ENCODE peak calls at places on chromosome 10, in eight cellular contexts. W is fibroblast of pulmonary artery, F is GM12864, B is fibroblast of the aortic adventitia, A is RWPE2, D is osteocyte, N is endothelial cell, O is B cell. Z is an unnamed sample.
A peak's percentile ranks its signal among the peaks of the same experiment; 100 is the strongest.

GRCh38 chr10:133024711-133025557 is 62.8 kb upstream of the ADGRA1 start:
- DNase-seq in W (no peak), F (no peak), B (no peak), A (no peak), D (no peak), N (no peak), O (no peak), Z (no peak)

GRCh38 chr10:26269754-26270153 is 53.2 kb downstream of the GAD2 start:
- DNase-seq in W (peak; percentile 18), F (no peak), B (peak; percentile 30), A (no peak), D (peak; percentile 11), N (peak; percentile 15), O (peak; percentile 4), Z (peak; percentile 24)

GRCh38 chr10:100229819-100230422 is 525 bp upstream of the CHUK start:
- DNase-seq in W (no peak), F (no peak), B (no peak), A (no peak), D (no peak), N (no peak), O (no peak), Z (no peak)

GRCh38 chr10:43390791-43391190 is 18.2 kb downstream of the HNRNPF start:
- DNase-seq in W (peak; percentile 67), F (no peak), B (peak; percentile 66), A (no peak), D (no peak), N (no peak), O (peak; percentile 36), Z (peak; percentile 46)

GRCh38 chr10:68296833-68297232 is 35.0 kb upstream of the HNRNPH3 start:
- DNase-seq in W (no peak), F (no peak), B (peak; percentile 30), A (no peak), D (no peak), N (no peak), O (no peak), Z (no peak)

GRCh38 chr10:132212816-132213215 is 26.1 kb downstream of the DPYSL4 start:
- DNase-seq in W (no peak), F (no peak), B (no peak), A (no peak), D (no peak), N (no peak), O (no peak), Z (no peak)

GRCh38 chr10:133159950-133160812 is at the start of gene KNDC1:
- DNase-seq in W (peak; percentile 23), F (no peak), B (peak; percentile 9), A (no peak), D (no peak), N (peak; percentile 52), O (no peak), Z (peak; percentile 33)

GRCh38 chr10:6108631-6109443 is 20.0 kb downstream of the RBM17 start:
- DNase-seq in W (peak; percentile 69), F (no peak), B (peak; percentile 66), A (no peak), D (no peak), N (peak; percentile 23), O (peak; percentile 59), Z (peak; percentile 27)

GRCh38 chr10:78310481-78311080 is 276.9 kb downstream of the RPS24 start:
- DNase-seq in W (no peak), F (no peak), B (no peak), A (no peak), D (peak; percentile 59), N (no peak), O (no peak), Z (no peak)

GRCh38 chr10:88702848-88703597 is 3.0 kb upstream of the LIPK start:
- DNase-seq in W (no peak), F (no peak), B (no peak), A (peak; percentile 67), D (no peak), N (peak; percentile 29), O (no peak), Z (peak; percentile 70)

GRCh38 chr10:86645111-86645445 is 9.3 kb upstream of the OPN4 start:
- DNase-seq in W (no peak), F (no peak), B (no peak), A (no peak), D (no peak), N (no peak), O (no peak), Z (no peak)

GRCh38 chr10:35781643-35782035 is 139.5 kb upstream of the FZD8 start:
- DNase-seq in W (peak; percentile 8), F (no peak), B (peak; percentile 32), A (no peak), D (no peak), N (peak; percentile 41), O (peak; percentile 3), Z (peak; percentile 45)

GRCh38 chr10:71627230-71627939 is 92.2 kb downstream of the C10orf105 start:
- DNase-seq in W (no peak), F (no peak), B (no peak), A (no peak), D (no peak), N (no peak), O (no peak), Z (no peak)

GRCh38 chr10:4353964-4354363 is 472.0 kb upstream of the AKR1E2 start:
- DNase-seq in W (peak; percentile 81), F (no peak), B (peak; percentile 78), A (no peak), D (no peak), N (no peak), O (no peak), Z (peak; percentile 9)

GRCh38 chr10:21810582-21811244 is 192.8 kb downstream of the DNAJC1 start:
- DNase-seq in W (no peak), F (no peak), B (no peak), A (no peak), D (no peak), N (no peak), O (no peak), Z (no peak)

GRCh38 chr10:77909755-77910375 is 16.7 kb downstream of the DLG5 start:
- DNase-seq in W (peak; percentile 55), F (no peak), B (peak; percentile 72), A (no peak), D (no peak), N (no peak), O (no peak), Z (peak; percentile 41)

GRCh38 chr10:111076191-111076681 is 593 bp upstream of the ADRA2A start:
- DNase-seq in W (peak; percentile 51), F (no peak), B (peak; percentile 37), A (no peak), D (peak; percentile 87), N (peak; percentile 89), O (peak; percentile 49), Z (peak; percentile 71)
- TF ChIP-seq CTCF in W (peak; percentile 66), F (peak; percentile 87), B (peak; percentile 73), A (peak; percentile 75), D (peak; percentile 90), N (peak; percentile 90), O (peak; percentile 59), Z (peak; percentile 75)

GRCh38 chr10:104546336-104546735 is 94.8 kb upstream of the SORCS3 start:
- DNase-seq in W (no peak), F (no peak), B (no peak), A (no peak), D (no peak), N (no peak), O (no peak), Z (no peak)
- TF ChIP-seq CTCF in W (no peak), F (no peak), B (no peak), A (no peak), D (no peak), N (no peak), O (no peak), Z (no peak)

GRCh38 chr10:29482591-29483421 is 152.0 kb downstream of the SVIL start:
- DNase-seq in W (peak; percentile 63), F (no peak), B (peak; percentile 55), A (no peak), D (peak; percentile 40), N (no peak), O (no peak), Z (no peak)
- TF ChIP-seq CTCF in W (no peak), F (no peak), B (no peak), A (no peak), D (peak; percentile 12), N (no peak), O (no peak), Z (no peak)

GRCh38 chr10:101569838-101570763 is 18.0 kb downstream of the POLL start:
- DNase-seq in W (peak; percentile 67), F (no peak), B (peak; percentile 63), A (peak; percentile 75), D (peak; percentile 94), N (peak; percentile 86), O (peak; percentile 94), Z (peak; percentile 76)

GRCh38 chr10:101567165-101568006 is 20.7 kb downstream of the POLL start:
- DNase-seq in W (no peak), F (no peak), B (no peak), A (peak; percentile 28), D (no peak), N (no peak), O (no peak), Z (no peak)

GRCh38 chr10:101570764-101571572 is 17.1 kb downstream of the POLL start:
- DNase-seq in W (no peak), F (no peak), B (no peak), A (peak; percentile 50), D (no peak), N (no peak), O (no peak), Z (no peak)

GRCh38 chr10:101568054-101568745 is 19.9 kb downstream of the POLL start:
- DNase-seq in W (no peak), F (no peak), B (no peak), A (peak; percentile 59), D (no peak), N (no peak), O (no peak), Z (no peak)

DNA sequence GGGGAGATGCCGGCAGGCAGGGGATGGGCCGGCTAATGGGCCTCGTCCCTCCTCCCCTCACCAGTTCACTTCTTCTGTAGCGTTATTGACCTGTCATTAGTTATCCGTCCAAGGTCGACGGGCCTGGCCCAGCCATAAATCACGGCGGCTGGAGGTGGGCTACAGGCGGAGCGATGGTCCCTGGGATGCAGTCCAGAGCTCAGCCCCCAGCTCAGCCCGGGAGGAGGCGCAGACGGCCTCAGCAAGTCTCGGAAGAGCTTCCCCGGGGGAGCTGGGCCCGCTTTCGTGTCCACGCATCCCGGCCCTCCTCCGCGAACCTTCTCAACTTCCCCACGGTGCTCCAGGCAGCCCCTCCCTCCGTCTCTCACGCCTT is 18.6 kb downstream of the POLL start:
- DNase-seq in W (no peak), F (no peak), B (no peak), A (no peak), D (no peak), N (no peak), O (no peak), Z (no peak)
- TF ChIP-seq CTCF in W (no peak), F (no peak), B (no peak), A (no peak), D (no peak), N (no peak), O (no peak), Z (no peak)